ENCODE peak calls at places on chromosomes 2 and 18, in six cellular contexts. W is hepatocyte, G is A549, H is psoas muscle, X is suprapubic skin, Q is brain microvascular endothelial cell. O is an unnamed sample.

GRCh38 chr2:202185816-202186221 is 52.6 kb downstream of the SUMO1 start:
- DNase-seq in W (no peak), G (no peak), H (no peak), X (no peak), Q (peak), O (no peak)

GRCh38 chr18:76518543-76519155 is 23.6 kb upstream of the ZNF516 start:
- DNase-seq in W (peak), G (no peak), H (peak), X (no peak), Q (peak), O (no peak)

GRCh38 chr2:71223767-71224333 is 3.1 kb downstream of the PAIP2B start:
- DNase-seq in W (peak), G (peak), H (peak), X (no peak), Q (peak), O (peak)

GRCh38 chr2:49192041-49192440 is 37.7 kb upstream of the FSHR start:
- DNase-seq in W (no peak), G (no peak), H (no peak), X (no peak), Q (no peak), O (no peak)

GRCh38 chr18:10419420-10420103 is 34.9 kb upstream of the APCDD1 start:
- DNase-seq in W (no peak), G (no peak), H (no peak), X (no peak), Q (peak), O (no peak)

GRCh38 chr2:46954951-46955571 is 39.5 kb upstream of the MCFD2 start:
- DNase-seq in W (peak), G (peak), H (peak), X (no peak), Q (peak), O (peak)

GRCh38 chr2:220152281-220152680 is 524.9 kb downstream of the SLC4A3 start:
- DNase-seq in W (no peak), G (no peak), H (no peak), X (no peak), Q (no peak), O (no peak)

GRCh38 chr18:13460946-13461345 is 242.4 kb downstream of the LDLRAD4 start:
- DNase-seq in W (no peak), G (no peak), H (no peak), X (peak), Q (no peak), O (no peak)

GRCh38 chr2:234953116-234954031 is 1.6 kb downstream of the SH3BP4 start:
- DNase-seq in W (peak), G (no peak), H (no peak), X (peak), Q (no peak), O (no peak)

GRCh38 chr2:236271851-236272250 is 7.6 kb upstream of the ASB18 start:
- DNase-seq in W (no peak), G (no peak), H (no peak), X (no peak), Q (no peak), O (no peak)

GRCh38 chr2:238954841-238955521 is 107.1 kb downstream of the TWIST2 start:
- DNase-seq in W (peak), G (no peak), H (no peak), X (no peak), Q (no peak), O (no peak)

GRCh38 chr2:151111599-151112278 is 149.9 kb downstream of the RBM43 start:
- DNase-seq in W (peak), G (no peak), H (no peak), X (no peak), Q (peak), O (peak)

GRCh38 chr2:122523143-122523542 is 767.7 kb downstream of the TSN start:
- DNase-seq in W (no peak), G (no peak), H (no peak), X (no peak), Q (no peak), O (no peak)

GRCh38 chr18:7381307-7381706 is 150.4 kb downstream of the LRRC30 start:
- DNase-seq in W (no peak), G (no peak), H (no peak), X (no peak), Q (no peak), O (no peak)
- H3K4me3 ChIP-seq in W (no peak), G (no peak), H (no peak), X (no peak), Q (no peak), O (no peak)

GRCh38 chr18:63848159-63848558 is 39.3 kb upstream of the SERPINB2 start:
- DNase-seq in W (peak), G (peak), H (no peak), X (no peak), Q (peak), O (peak)
- TF ChIP-seq CTCF in W (peak), G (peak), H (peak), X (peak), Q (peak), O (peak)

GRCh38 chr2:109317471-109318090 is 188.6 kb downstream of the SH3RF3 start:
- DNase-seq in W (no peak), G (no peak), H (peak), X (no peak), Q (no peak), O (no peak)
- H3K4me3 ChIP-seq in W (no peak), G (no peak), H (peak), X (no peak), Q (no peak), O (peak)

GRCh38 chr2:38523728-38524437 is 78.8 kb downstream of the HNRNPLL start:
- DNase-seq in W (no peak), G (peak), H (no peak), X (no peak), Q (no peak), O (no peak)
- TF ChIP-seq CTCF in W (peak), G (peak), H (peak), X (no peak), Q (peak), O (peak)

GRCh38 chr2:190407662-190408537 is at the start of gene MFSD6:
- DNase-seq in W (peak), G (peak), H (peak), X (no peak), Q (no peak), O (no peak)

GRCh38 chr2:190408538-190409271 is 550 bp downstream of the MFSD6 start:
- DNase-seq in W (peak), G (peak), H (peak), X (no peak), Q (no peak), O (no peak)

GRCh38 chr2:190405995-190406394 is 2.2 kb upstream of the MFSD6 start:
- DNase-seq in W (no peak), G (no peak), H (no peak), X (no peak), Q (no peak), O (no peak)

GRCh38 chr2:190406805-190407204 is 1.4 kb upstream of the MFSD6 start:
- DNase-seq in W (no peak), G (no peak), H (no peak), X (no peak), Q (no peak), O (no peak)

DNA sequence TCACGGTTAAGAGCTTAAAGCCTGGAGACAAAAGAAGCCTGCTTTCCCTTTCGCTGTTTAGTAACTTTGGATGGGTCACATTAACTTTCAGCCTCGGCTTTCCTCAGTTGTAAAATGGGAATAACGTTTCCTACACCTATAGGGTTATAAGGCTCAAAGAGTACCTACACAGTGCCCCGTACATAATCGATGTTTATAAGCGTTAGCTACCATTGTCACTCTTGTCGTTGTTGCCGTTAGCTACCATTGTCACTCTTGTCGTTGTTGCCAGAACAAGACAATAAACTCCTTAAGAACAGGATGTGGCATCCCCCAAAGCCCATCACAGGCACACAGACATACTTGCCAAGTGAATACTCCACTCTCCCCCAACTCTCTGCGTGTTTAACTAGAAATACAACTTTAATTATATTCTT is 901 bp upstream of the MFSD6 start:
- DNase-seq in W (no peak), G (no peak), H (no peak), X (no peak), Q (no peak), O (no peak)
- H3K4me3 ChIP-seq in W (peak), G (peak), H (peak), X (peak), Q (no peak), O (peak)

GRCh38 chr2:219010162-219010756 is 17.0 kb upstream of the CRYBA2 start:
- DNase-seq in W (peak), G (peak), H (no peak), X (no peak), Q (no peak), O (no peak)
- TF ChIP-seq CTCF in W (peak), G (peak), H (no peak), X (peak), Q (peak), O (peak)

O was measured in HFF-Myc.